ENCODE peak calls at places on chromosome 1, in five cellular contexts. M is AG08395, E is foreskin fibroblast, Q is NCI-H187, F is EL. X is an unnamed sample.

GRCh38 chr1:95282496-95282850 is 48.5 kb downstream of the RWDD3 start:
- DNase-seq in M (no peak), E (no peak), Q (no peak), F (no peak), X (no peak)

GRCh38 chr1:50333595-50333974 is 89.7 kb downstream of the DMRTA2 start:
- DNase-seq in M (peak; percentile 55), E (peak; percentile 69), Q (peak; percentile 18), F (peak; percentile 41), X (no peak)

GRCh38 chr1:4603317-4604110 is 50.9 kb upstream of the AJAP1 start:
- DNase-seq in M (no peak), E (no peak), Q (no peak), F (no peak), X (no peak)

GRCh38 chr1:166836733-166837132 is 2.5 kb upstream of the POGK start:
- DNase-seq in M (no peak), E (peak; percentile 39), Q (no peak), F (peak; percentile 28), X (no peak)

GRCh38 chr1:205774277-205775014 is 836 bp downstream of the RAB29 start:
- DNase-seq in M (no peak), E (peak; percentile 23), Q (no peak), F (peak; percentile 12), X (no peak)

GRCh38 chr1:29453502-29454240 is 217.3 kb downstream of the PTPRU start:
- DNase-seq in M (peak; percentile 38), E (peak; percentile 32), Q (no peak), F (peak; percentile 54), X (no peak)

GRCh38 chr1:179529482-179529881 is 46.3 kb downstream of the NPHS2 start:
- DNase-seq in M (no peak), E (no peak), Q (no peak), F (no peak), X (no peak)

GRCh38 chr1:223788746-223789415 is 56.9 kb downstream of the TP53BP2 start:
- DNase-seq in M (no peak), E (no peak), Q (no peak), F (no peak), X (no peak)

GRCh38 chr1:237138551-237138950 is 96.6 kb downstream of the RYR2 start:
- DNase-seq in M (no peak), E (no peak), Q (no peak), F (no peak), X (no peak)

GRCh38 chr1:88990426-88990825 is 2.0 kb downstream of the KYAT3 start:
- DNase-seq in M (no peak), E (no peak), Q (no peak), F (no peak), X (no peak)

GRCh38 chr1:92833840-92834239 is 2.0 kb downstream of the RPL5 start:
- DNase-seq in M (no peak), E (no peak), Q (no peak), F (no peak), X (no peak)

GRCh38 chr1:184641894-184642293 is 112.8 kb downstream of the EDEM3 start:
- DNase-seq in M (no peak), E (no peak), Q (no peak), F (no peak), X (no peak)

GRCh38 chr1:234670936-234671628 is 61.1 kb upstream of the IRF2BP2 start:
- DNase-seq in M (no peak), E (no peak), Q (no peak), F (no peak), X (no peak)

X was measured in GM04504.